ENCODE peak calls at places on chromosomes 7 and 10, in ten cellular contexts. I, C, K, X, V, J, M, H, D and S are unnamed samples.

GRCh38 chr10:118725784-118726507 is 28.8 kb downstream of the CACUL1 start:
- DNase-seq in I (no peak), H (no peak), J (peak; percentile 59), X (peak; percentile 87), K (no peak), V (no peak), M (peak; percentile 67), C (peak; percentile 33), D (no peak), S (no peak)

GRCh38 chr10:47195274-47195885 is 104.6 kb upstream of the GDF10 start:
- DNase-seq in K (no peak), H (no peak), X (no peak), V (no peak), C (no peak), I (peak; percentile 62), J (no peak), D (no peak), M (no peak), S (no peak)

GRCh38 chr10:67827811-67828210 is 10.2 kb downstream of the DNAJC12 start:
- DNase-seq in J (no peak), I (no peak), X (no peak), C (no peak), D (no peak), M (no peak), V (no peak), H (no peak), K (no peak), S (no peak)

GRCh38 chr10:62638062-62638477 is 166.4 kb upstream of the ADO start:
- DNase-seq in X (peak; percentile 29), H (no peak), K (no peak), M (peak; percentile 29), I (no peak), V (no peak), D (no peak), J (peak; percentile 19), C (peak; percentile 62), S (peak; percentile 59)

GRCh38 chr7:19161671-19162070 is 16.4 kb upstream of the FERD3L start:
- DNase-seq in X (no peak), K (no peak), J (peak; percentile 27), I (no peak), D (no peak), M (no peak), V (no peak), H (no peak), C (peak; percentile 26), S (no peak)

GRCh38 chr10:51892965-51893658 is 193.7 kb upstream of the CSTF2T start:
- DNase-seq in J (peak; percentile 6), V (no peak), D (no peak), K (no peak), X (peak; percentile 41), H (peak; percentile 14), I (no peak), C (peak; percentile 43), M (no peak), S (peak; percentile 34)

GRCh38 chr10:87068281-87068680 is 26.4 kb downstream of the GLUD1 start:
- DNase-seq in M (no peak), V (no peak), H (no peak), J (no peak), C (no peak), D (no peak), I (no peak), K (no peak), X (no peak), S (no peak)

GRCh38 chr7:157077986-157078644 is 60.6 kb upstream of the UBE3C start:
- DNase-seq in V (no peak), I (no peak), D (peak; percentile 40), K (no peak), X (no peak), M (peak; percentile 14), C (peak; percentile 3), H (no peak), J (no peak), S (peak; percentile 9)

GRCh38 chr10:42645103-42645502 is 6.7 kb upstream of the ZNF33B start:
- DNase-seq in D (no peak), V (no peak), M (no peak), I (no peak), H (no peak), J (no peak), K (no peak), X (no peak), C (peak; percentile 2), S (peak; percentile 51)

GRCh38 chr10:72254891-72255568 is 18.7 kb upstream of the DDIT4 start:
- DNase-seq in C (peak; percentile 89), V (peak; percentile 93), J (peak; percentile 57), H (peak; percentile 58), K (peak; percentile 91), M (peak; percentile 70), I (peak; percentile 98), X (peak; percentile 90), D (peak; percentile 94), S (peak; percentile 66)

GRCh38 chr10:132270721-132271457 is 36.9 kb downstream of the STK32C start:
- DNase-seq in V (peak; percentile 83), H (no peak), I (no peak), X (no peak), M (no peak), C (no peak), D (no peak), J (no peak), K (peak; percentile 17), S (no peak)

GRCh38 chr10:77586719-77587423 is 50.7 kb downstream of the KCNMA1 start:
- DNase-seq in D (peak; percentile 53), V (peak; percentile 96), I (no peak), C (peak; percentile 92), J (peak; percentile 98), X (peak; percentile 92), K (no peak), H (no peak), M (peak; percentile 86), S (peak; percentile 92)

GRCh38 chr10:14571866-14572507 is 202.7 kb downstream of the FAM107B start:
- DNase-seq in K (no peak), J (peak; percentile 59), I (no peak), M (peak; percentile 20), X (peak; percentile 12), D (peak; percentile 71), C (peak; percentile 64), H (no peak), V (peak; percentile 80), S (peak; percentile 96)

GRCh38 chr7:13117103-13117502 is 429.7 kb downstream of the ARL4A start:
- DNase-seq in D (no peak), K (no peak), X (peak; percentile 46), C (peak; percentile 50), V (no peak), I (no peak), H (no peak), J (peak; percentile 37), M (peak; percentile 8), S (peak; percentile 29)

GRCh38 chr7:47153076-47153475 is 428.8 kb downstream of the TNS3 start:
- DNase-seq in J (peak; percentile 96), D (no peak), V (no peak), I (no peak), K (no peak), X (peak; percentile 91), M (peak; percentile 95), H (no peak), C (peak; percentile 95), S (peak; percentile 48)

GRCh38 chr10:70672993-70673928 is 955 bp downstream of the ADAMTS14 start:
- DNase-seq in X (peak; percentile 78), M (peak; percentile 93), V (peak; percentile 100), D (no peak), H (no peak), K (no peak), C (peak; percentile 93), J (peak; percentile 75), I (no peak), S (peak; percentile 54)

DNA sequence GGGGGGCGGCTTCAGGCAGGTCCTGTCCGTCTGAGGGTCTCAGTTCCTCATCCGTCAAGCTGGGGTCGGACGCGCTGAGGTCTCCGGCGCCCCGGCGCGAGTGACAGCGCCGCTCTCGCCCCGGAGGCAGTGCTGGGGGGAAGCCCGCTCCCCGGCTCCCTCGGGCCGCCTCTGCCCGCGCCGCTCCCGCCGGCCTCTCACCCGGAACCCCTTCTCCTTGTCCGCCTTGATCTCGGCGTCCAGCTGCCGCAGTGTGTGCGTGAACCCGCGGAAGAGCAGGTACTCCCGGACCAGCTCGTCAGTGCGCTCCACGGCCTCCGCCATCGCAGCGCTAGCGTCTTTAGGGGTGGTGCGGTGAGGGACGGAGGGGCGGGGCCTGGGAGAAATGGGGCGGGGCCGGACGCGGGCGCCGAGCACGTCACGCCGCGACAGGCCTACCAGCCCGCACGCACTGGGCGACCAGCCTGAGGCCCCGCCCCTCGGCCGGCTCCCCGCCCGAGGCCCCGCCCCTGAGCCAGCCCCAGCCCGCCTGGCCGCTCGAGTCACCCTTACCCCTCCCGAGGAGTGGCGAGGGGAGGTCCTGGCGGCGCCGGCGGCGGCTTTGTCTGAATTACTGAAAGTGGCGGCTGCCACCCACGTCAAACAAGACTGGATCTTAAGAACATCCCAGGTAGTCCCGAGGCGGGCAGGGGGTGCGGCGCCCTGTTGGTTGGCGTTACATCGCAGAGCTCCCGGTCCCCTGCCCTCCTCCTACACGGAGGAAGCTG is at the start of gene WDR91:
- DNase-seq in D (peak; percentile 98), V (peak; percentile 100), I (peak; percentile 99), J (peak; percentile 85), M (peak; percentile 87), C (peak; percentile 92), K (peak; percentile 97), H (peak; percentile 96), X (peak; percentile 86), S (peak; percentile 95)
- TF ChIP-seq CTCF in D (no peak), V (no peak), I (no peak), J (no peak), M (no peak), C (no peak), K (no peak), H (no peak), X (no peak), S (no peak)

GRCh38 chr10:2610946-2611345 is 456.4 kb upstream of the PFKP start:
- DNase-seq in I (no peak), M (no peak), H (peak; percentile 60), K (no peak), J (no peak), X (no peak), V (no peak), C (no peak), D (no peak), S (no peak)
- H3K4me3 ChIP-seq in I (no peak overlapping the region), M (no peak overlapping the region), H (peak overlapping the region; percentile 36), K (no peak overlapping the region), J (no peak overlapping the region), X (no peak overlapping the region), V (no peak overlapping the region), C (no peak overlapping the region), D (no peak overlapping the region), S (no peak overlapping the region)

DNA sequence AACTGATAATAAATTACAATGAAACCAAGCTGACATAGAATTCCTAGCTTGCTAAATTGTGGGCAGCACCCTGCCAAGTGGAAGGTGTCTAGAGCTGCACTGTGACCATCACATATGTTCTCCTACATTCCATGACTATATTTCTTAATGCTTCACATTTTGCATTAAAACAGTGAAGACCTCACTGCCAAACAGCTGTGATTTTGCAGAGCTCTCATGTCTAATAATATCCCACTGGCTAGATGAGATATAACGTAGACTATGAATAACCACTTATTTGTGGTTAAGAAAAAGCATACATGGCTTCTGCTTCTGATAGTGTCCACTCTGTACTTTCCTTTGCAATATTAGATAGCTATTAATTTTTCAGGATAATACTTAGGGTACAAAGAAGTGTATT is 228.4 kb upstream of the TEX47 start:
- DNase-seq in I (no peak), X (no peak), V (no peak), M (peak; percentile 2), C (no peak), K (no peak), D (no peak), H (no peak), J (no peak), S (no peak)
- TF ChIP-seq CTCF in I (no peak), X (no peak), V (no peak), M (no peak), C (no peak), K (no peak), D (no peak), H (no peak), J (no peak), S (no peak)

GRCh38 chr10:101065479-101066145 is 3.8 kb downstream of the KAZALD1 start:
- DNase-seq in M (peak; percentile 69), D (no peak), J (peak; percentile 68), V (peak; percentile 84), K (no peak), I (no peak), X (peak; percentile 73), C (no peak), H (peak; percentile 34), S (no peak)
- H3K4me3 ChIP-seq in M (peak overlapping the region; percentile 64), D (peak overlapping the region; percentile 56), J (no peak overlapping the region), V (peak overlapping the region; percentile 79), K (no peak overlapping the region), I (no peak overlapping the region), X (no peak overlapping the region), C (peak overlapping the region; percentile 57), H (peak overlapping the region; percentile 68), S (peak overlapping the region; percentile 57)